ENCODE peak calls at places on chromosome 15, in five cellular contexts. P, R, I, K and B are unnamed samples.

GRCh38 chr15:60128000-60128376 is 123.9 kb downstream of the FOXB1 start:
- DNase-seq in R (peak; percentile 6), I (no peak), K (no peak), P (no peak), B (no peak)

GRCh38 chr15:63198315-63198714 is 8.9 kb downstream of the RAB8B start:
- DNase-seq in I (no peak), P (no peak), R (peak; percentile 54), K (no peak), B (no peak)

GRCh38 chr15:63818191-63818590 is 15.6 kb downstream of the HERC1 start:
- DNase-seq in P (no peak), I (peak; percentile 77), K (no peak), R (peak; percentile 22), B (no peak)

GRCh38 chr15:25535866-25536265 is 97.0 kb upstream of the UBE3A start:
- DNase-seq in R (no peak), K (no peak), I (no peak), P (no peak), B (no peak)

GRCh38 chr15:52006702-52007340 is 12.2 kb upstream of the MAPK6 start:
- DNase-seq in R (no peak), I (no peak), K (no peak), P (no peak), B (peak; percentile 83)

GRCh38 chr15:62957130-62957529 is 85.4 kb upstream of the TPM1 start:
- DNase-seq in I (no peak), K (no peak), R (peak; percentile 29), P (no peak), B (no peak)

GRCh38 chr15:68417051-68417450 is 14.9 kb downstream of the ITGA11 start:
- DNase-seq in I (no peak), P (no peak), K (no peak), R (no peak), B (no peak)

GRCh38 chr15:80549191-80549590 is 145.0 kb downstream of the ARNT2 start:
- DNase-seq in P (no peak), I (no peak), R (peak; percentile 86), K (no peak), B (no peak)

GRCh38 chr15:33851079-33851478 is 117.2 kb upstream of the CHRM5 start:
- DNase-seq in I (no peak), K (no peak), P (no peak), R (no peak), B (no peak)

GRCh38 chr15:31470756-31471155 is 144.1 kb downstream of the KLF13 start:
- DNase-seq in K (no peak), P (no peak), I (no peak), R (no peak), B (no peak)

GRCh38 chr15:69794643-69795461 is 302.9 kb downstream of the TLE3 start:
- DNase-seq in P (no peak), K (no peak), R (peak; percentile 47), I (no peak), B (no peak)

GRCh38 chr15:76345269-76345879 is 8.8 kb downstream of the ISL2 start:
- DNase-seq in P (no peak), K (no peak), R (no peak), I (no peak), B (no peak)

GRCh38 chr15:71501344-71502128 is 308.8 kb upstream of the NR2E3 start:
- DNase-seq in P (no peak), I (no peak), K (no peak), R (no peak), B (no peak)

GRCh38 chr15:69410290-69410874 is 3.8 kb upstream of the KIF23 start:
- DNase-seq in P (peak; percentile 61), R (peak; percentile 31), I (no peak), K (peak; percentile 84), B (no peak)

GRCh38 chr15:76384409-76384808 is 47.8 kb downstream of the ISL2 start:
- DNase-seq in P (no peak), K (no peak), I (no peak), R (no peak), B (no peak)

DNA sequence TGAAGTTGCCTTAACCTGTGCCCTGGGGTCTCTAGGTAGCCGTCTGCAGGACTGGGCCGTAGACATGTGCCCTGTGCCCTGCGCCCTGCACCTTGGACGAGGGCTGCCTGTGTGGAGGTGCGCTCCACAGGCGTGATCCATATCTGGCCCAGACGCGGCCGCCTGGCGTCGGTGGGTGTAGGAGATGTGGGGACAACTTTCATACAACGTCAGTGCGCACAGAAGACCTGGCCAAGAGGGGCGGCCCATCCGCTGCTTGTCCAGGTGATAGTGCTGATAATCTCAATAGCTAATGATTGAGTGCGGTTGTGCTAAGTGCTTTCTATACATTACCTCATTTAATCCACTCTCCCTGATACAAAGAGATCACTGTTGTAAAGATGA is 665 bp upstream of the RASGRP1 start:
- DNase-seq in I (no peak), P (no peak), K (no peak), R (no peak), B (no peak)
- H3K4me3 ChIP-seq in I (no peak overlapping the region), P (peak overlapping the region; percentile 63), K (peak overlapping the region; percentile 60), R (no peak overlapping the region), B (peak overlapping the region; percentile 75)

DNA sequence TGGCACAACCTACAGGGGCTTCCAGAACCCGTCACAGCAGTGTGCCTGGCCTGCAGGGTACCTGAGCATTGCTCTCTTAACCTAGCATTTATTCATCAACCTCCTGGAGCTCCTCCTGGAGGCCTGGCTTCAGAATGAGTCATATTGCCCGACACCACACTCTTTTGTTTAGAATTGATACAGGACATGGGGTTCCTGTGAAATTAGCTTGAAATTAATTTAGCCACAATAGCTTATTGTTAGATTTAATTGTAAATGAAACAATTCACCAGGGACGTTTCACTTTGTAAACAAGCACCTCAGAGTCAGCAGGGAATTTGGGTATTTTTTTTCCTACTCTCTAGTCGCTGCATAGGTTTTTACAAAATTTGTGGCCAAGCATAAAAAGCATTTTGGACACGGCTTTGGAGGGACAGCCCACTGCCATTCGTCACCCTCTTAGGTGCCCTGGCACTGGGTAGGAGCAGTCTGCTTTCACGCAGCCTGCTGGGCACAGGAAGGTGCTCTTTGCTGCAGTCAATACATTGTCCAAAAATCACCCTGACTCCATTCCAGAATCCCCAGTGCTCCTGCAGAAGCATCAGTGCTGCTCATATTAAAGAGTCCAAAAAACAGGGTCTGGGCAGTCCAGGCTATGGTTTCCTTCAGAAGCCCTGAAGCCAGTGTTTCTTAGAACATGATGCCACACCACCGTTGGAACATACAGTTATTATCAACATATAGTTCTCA is 60.8 kb upstream of the MEF2A start:
- DNase-seq in P (no peak), K (no peak), R (peak; percentile 38), I (no peak), B (no peak)
- TF ChIP-seq RCOR1 in P (no peak), K (no peak), R (no peak), I (no peak), B (no peak)

GRCh38 chr15:41817327-41817726 is 10.6 kb upstream of the JMJD7 start:
- DNase-seq in P (no peak), K (no peak), I (no peak), R (no peak), B (no peak)

GRCh38 chr15:41812820-41813375 is 15.0 kb upstream of the JMJD7 start:
- DNase-seq in I (no peak), R (no peak), P (no peak), K (no peak), B (no peak)

GRCh38 chr15:41816788-41817187 is 11.1 kb upstream of the JMJD7 start:
- DNase-seq in P (no peak), I (no peak), K (no peak), R (no peak), B (no peak)

GRCh38 chr15:41813426-41813825 is 14.5 kb upstream of the JMJD7 start:
- DNase-seq in P (no peak), K (no peak), R (no peak), I (no peak), B (no peak)

DNA sequence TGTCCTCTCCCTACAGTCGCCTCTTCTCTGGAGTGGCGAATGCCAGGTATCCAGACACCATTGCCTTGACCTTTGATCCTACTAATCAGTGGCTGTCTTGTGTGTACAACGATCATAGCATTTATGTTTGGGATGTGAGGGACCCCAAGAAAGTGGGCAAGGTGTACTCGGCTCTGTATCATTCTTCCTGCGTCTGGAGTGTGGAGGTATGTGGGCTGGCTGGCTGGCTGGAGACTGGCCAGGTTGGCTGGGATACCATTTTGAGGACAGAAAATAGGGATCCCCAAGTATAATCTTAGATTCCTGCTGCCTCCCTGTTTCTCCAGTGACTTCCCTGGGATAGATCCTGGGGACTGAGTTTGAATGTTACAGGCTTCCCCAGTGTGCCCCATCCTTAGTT is 13.4 kb upstream of the JMJD7 start:
- DNase-seq in P (no peak), R (no peak), I (no peak), K (no peak), B (no peak)
- H3K4me3 ChIP-seq in P (no peak overlapping the region), R (no peak overlapping the region), I (no peak overlapping the region), K (no peak overlapping the region), B (no peak overlapping the region)

DNA sequence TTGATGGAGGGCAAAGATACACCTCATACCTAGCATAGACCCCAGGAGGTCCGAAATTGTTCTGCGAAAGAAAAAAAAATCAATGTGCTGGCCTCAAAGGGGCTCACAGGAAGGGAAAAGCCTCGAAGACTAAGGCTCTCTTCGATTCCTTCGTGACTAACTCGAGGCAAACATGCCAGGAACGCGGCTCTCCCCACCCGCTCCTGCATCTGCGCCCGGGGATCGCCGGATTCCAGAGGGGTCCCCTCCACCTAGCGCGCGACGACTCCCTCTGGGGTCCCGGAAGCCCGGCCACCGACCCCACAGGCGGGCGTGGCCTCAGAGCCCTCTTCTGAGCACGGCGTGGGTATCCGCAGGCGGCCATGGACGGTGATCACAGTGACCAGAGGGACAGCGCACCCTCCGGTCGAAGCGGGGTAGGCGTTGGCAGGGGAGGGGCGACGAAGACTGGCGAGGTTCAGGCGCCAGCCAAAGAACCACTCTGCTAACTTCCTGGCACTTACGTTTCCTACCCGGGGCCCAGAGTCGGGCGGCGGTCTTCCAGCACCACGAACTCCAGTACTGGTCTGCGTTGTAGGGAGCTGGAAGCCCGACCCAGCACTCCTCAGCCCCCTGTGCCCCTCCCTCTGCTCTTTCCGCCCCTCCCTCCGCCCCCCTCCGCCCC is 517 bp upstream of the EIF3J start:
- DNase-seq in I (peak; percentile 87), R (peak; percentile 68), P (peak; percentile 92), K (peak; percentile 72), B (no peak)
- TF ChIP-seq RCOR1 in I (no peak), R (no peak), P (no peak), K (no peak), B (no peak)

DNA sequence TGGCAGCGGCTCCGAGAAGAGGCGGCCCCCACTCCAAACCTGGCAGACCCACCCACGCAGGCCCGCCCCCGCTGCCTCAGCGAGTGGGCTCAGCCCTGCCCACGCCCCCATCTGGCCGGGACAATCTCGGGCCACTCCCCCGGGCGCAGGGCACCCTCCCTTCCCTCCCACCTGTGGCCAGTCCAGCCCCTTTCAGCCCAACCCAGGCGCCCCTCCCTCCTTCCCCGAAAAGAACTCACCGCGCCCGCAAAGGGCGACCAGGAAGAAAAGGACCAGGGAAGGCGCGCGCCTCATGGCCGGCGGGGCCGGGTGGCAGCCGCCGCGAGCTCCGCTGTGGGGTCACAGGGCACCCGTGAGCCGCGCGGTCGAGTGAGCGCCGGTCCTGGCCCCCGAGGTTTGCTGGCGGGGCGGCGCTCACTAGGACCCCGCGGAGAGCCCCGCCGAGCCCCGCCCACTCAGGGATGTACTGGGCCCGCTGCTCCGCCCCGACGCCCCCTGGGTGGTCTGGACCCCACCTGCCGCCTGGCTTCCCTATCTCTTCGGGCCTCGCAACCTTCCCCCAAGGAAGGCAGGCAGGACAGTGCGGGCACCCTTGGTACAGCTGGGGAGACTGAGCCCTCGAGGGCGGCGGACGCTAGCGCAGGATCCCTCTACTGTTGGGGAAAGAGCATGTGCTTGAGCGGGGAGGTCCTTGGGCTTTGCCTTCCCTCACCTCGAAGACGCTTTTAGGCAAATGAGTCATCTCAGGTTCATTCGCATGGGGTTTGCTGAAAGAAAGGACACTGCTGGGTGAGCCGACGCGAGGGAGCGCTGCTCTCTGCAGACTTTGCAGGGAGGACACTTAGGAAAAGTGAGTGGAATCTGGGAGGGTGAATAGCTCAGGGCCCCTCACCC is at the start of gene CHRNB4:
- DNase-seq in P (peak; percentile 94), I (peak; percentile 45), R (no peak), K (peak; percentile 49), B (no peak)
- H3K4me3 ChIP-seq in P (peak within 1 kb of the TSS; percentile 54), I (peak within 1 kb of the TSS; percentile 13), R (no peak within 1 kb of the TSS), K (peak within 1 kb of the TSS; percentile 58), B (no peak within 1 kb of the TSS)

GRCh38 chr15:83305696-83306291 is 21.3 kb upstream of the BNC1 start:
- DNase-seq in K (no peak), P (no peak), I (no peak), R (peak; percentile 57), B (no peak)
- TF ChIP-seq RCOR1 in K (no peak), P (no peak), I (no peak), R (no peak), B (no peak)